ENCODE peak calls at places on chromosomes 4 and X, in seven cellular contexts. D is GM12878, G is H1, Q is HCT116, T is SK-N-SH, K is HepG2, Z is K562. H is an unnamed sample.

GRCh38 chrX:154043003-154043402 is 23.3 kb upstream of the IRAK1 start:
- DNase-seq in D (no peak), Z (no peak), G (no peak), T (no peak), Q (no peak), K (no peak), H (no peak)

GRCh38 chr4:142278171-142278570 is 567.9 kb downstream of the INPP4B start:
- DNase-seq in D (no peak), Z (no peak), Q (no peak), K (no peak), G (no peak), T (no peak), H (no peak)

GRCh38 chr4:18322111-18322510 is 300.6 kb upstream of the LCORL start:
- DNase-seq in G (no peak), K (no peak), T (no peak), Q (no peak), Z (no peak), D (no peak), H (no peak)

GRCh38 chr4:36399762-36400353 is 118.4 kb downstream of the DTHD1 start:
- DNase-seq in D (peak; percentile 24), T (no peak), K (peak; percentile 2), G (no peak), Q (no peak), Z (peak; percentile 7), H (peak; percentile 30)

GRCh38 chr4:75817901-75818300 is 84.4 kb downstream of the PPEF2 start:
- DNase-seq in K (no peak), T (no peak), Q (no peak), G (no peak), D (no peak), Z (no peak), H (no peak)

GRCh38 chrX:63746278-63746677 is 38.7 kb downstream of the ARHGEF9 start:
- DNase-seq in Q (no peak), D (no peak), Z (no peak), G (no peak), T (no peak), K (no peak), H (no peak)

GRCh38 chrX:16870095-16870860 is at the start of gene RBBP7:
- DNase-seq in Q (peak; percentile 67), D (peak; percentile 57), G (no peak), K (peak; percentile 78), T (peak; percentile 98), Z (peak; percentile 93), H (peak; percentile 95)

GRCh38 chrX:42149786-42150185 is 226.4 kb upstream of the CASK start:
- DNase-seq in Q (no peak), D (no peak), Z (no peak), G (no peak), T (no peak), K (no peak), H (no peak)

GRCh38 chrX:34341814-34342213 is 209.7 kb upstream of the FAM47A start:
- DNase-seq in Z (no peak), Q (no peak), D (no peak), G (no peak), T (no peak), K (no peak), H (no peak)

GRCh38 chr4:69167300-69167699 is 47.2 kb downstream of the UGT2B11 start:
- DNase-seq in Z (no peak), G (no peak), Q (no peak), D (no peak), T (no peak), K (no peak), H (no peak)

GRCh38 chr4:55186123-55186522 is 60.7 kb upstream of the KDR start:
- DNase-seq in D (no peak), Z (no peak), G (no peak), K (no peak), T (no peak), Q (no peak), H (no peak)

GRCh38 chr4:108117473-108118182 is 51.1 kb downstream of the LEF1 start:
- DNase-seq in Z (peak; percentile 41), G (peak; percentile 17), T (no peak), Q (no peak), D (no peak), K (peak; percentile 16), H (no peak)

GRCh38 chrX:38312436-38312835 is 14.9 kb downstream of the RPGR start:
- DNase-seq in Q (peak; percentile 56), K (no peak), T (no peak), Z (no peak), D (no peak), G (no peak), H (no peak)

GRCh38 chrX:130799393-130799792 is 103.6 kb downstream of the ENOX2 start:
- DNase-seq in Z (no peak), K (no peak), G (no peak), Q (no peak), D (no peak), T (no peak), H (no peak)

GRCh38 chrX:154470914-154471568 is 8.0 kb downstream of the LAGE3 start:
- DNase-seq in Z (no peak), T (no peak), Q (no peak), K (no peak), D (no peak), G (no peak), H (no peak)

GRCh38 chrX:276588-277171 is 4.5 kb upstream of the PLCXD1 start:
- DNase-seq in D (no peak), Z (peak; percentile 35), G (no peak), T (peak; percentile 62), K (no peak), Q (no peak), H (peak; percentile 80)

GRCh38 chr4:186936496-186937375 is 213.1 kb upstream of the FAT1 start:
- DNase-seq in Z (no peak), G (no peak), T (no peak), K (peak; percentile 95), Q (peak; percentile 84), D (no peak), H (no peak)

GRCh38 chr4:154039435-154040061 is 250.7 kb upstream of the SFRP2 start:
- DNase-seq in D (no peak), G (no peak), K (no peak), T (no peak), Q (no peak), Z (no peak), H (no peak)

GRCh38 chr4:35835893-35836292 is 408.4 kb downstream of the ARAP2 start:
- DNase-seq in G (no peak), T (no peak), K (no peak), Z (no peak), D (no peak), Q (no peak), H (no peak)

GRCh38 chrX:46642145-46642544 is 68.6 kb downstream of the CHST7 start:
- DNase-seq in Q (no peak), Z (peak; percentile 5), T (peak; percentile 15), D (no peak), G (no peak), K (peak; percentile 11), H (peak; percentile 53)

GRCh38 chrX:134659761-134660160 is 1.5 kb upstream of the PLAC1 start:
- DNase-seq in K (no peak), G (no peak), T (no peak), D (no peak), Z (no peak), Q (no peak), H (peak; percentile 10)

GRCh38 chr4:48341776-48342558 is 638 bp downstream of the SLAIN2 start:
- DNase-seq in G (no peak), K (no peak), D (no peak), Z (peak; percentile 71), Q (no peak), T (peak; percentile 62), H (no peak)

GRCh38 chr4:153619811-153620210 is 64.3 kb upstream of the TLR2 start:
- DNase-seq in T (no peak), Z (no peak), D (no peak), K (no peak), Q (no peak), G (no peak), H (no peak)

GRCh38 chr4:168739851-168740250 is 243.0 kb downstream of the PALLD start:
- DNase-seq in Q (no peak), G (no peak), Z (no peak), K (no peak), D (no peak), T (no peak), H (no peak)

GRCh38 chr4:89847571-89848325 is 10.8 kb upstream of the SNCA start:
- DNase-seq in D (no peak), T (no peak), G (no peak), K (no peak), Z (no peak), Q (no peak), H (no peak)

GRCh38 chr4:39442910-39443480 is 15.7 kb downstream of the RPL9 start:
- DNase-seq in G (no peak), D (no peak), T (no peak), Q (no peak), Z (no peak), K (no peak), H (no peak)

GRCh38 chr4:183860726-183861125 is 44.4 kb upstream of the STOX2 start:
- DNase-seq in Q (no peak), T (no peak), G (no peak), K (no peak), D (no peak), Z (no peak), H (no peak)

GRCh38 chr4:36187723-36188333 is 56.5 kb downstream of the ARAP2 start:
- DNase-seq in G (no peak), Z (no peak), Q (peak; percentile 3), T (no peak), D (no peak), K (peak; percentile 1), H (peak; percentile 29)

GRCh38 chrX:135923353-135923752 is 29.8 kb downstream of the SAGE1 start:
- DNase-seq in Q (peak; percentile 7), K (no peak), T (no peak), D (no peak), G (no peak), Z (peak; percentile 14), H (peak; percentile 17)

GRCh38 chr4:25925486-25926201 is 11.6 kb downstream of the SMIM20 start:
- DNase-seq in Z (peak; percentile 56), D (no peak), G (no peak), K (peak; percentile 36), T (peak; percentile 64), Q (peak; percentile 35), H (peak; percentile 37)
- TF ChIP-seq JUND in Z (no peak), D (no peak), G (no peak), K (no peak), T (no peak), Q (no peak), H (no peak)

GRCh38 chr4:113555868-113556267 is 205.7 kb downstream of the CAMK2D start:
- DNase-seq in T (no peak), Q (no peak), D (no peak), Z (no peak), G (no peak), K (no peak), H (no peak)
- TF ChIP-seq JUND in T (no peak), Q (no peak), D (no peak), Z (no peak), G (no peak), K (no peak), H (no peak)

GRCh38 chr4:144409525-144409924 is 236.4 kb upstream of the HHIP start:
- DNase-seq in Z (no peak), T (no peak), D (no peak), K (no peak), G (no peak), Q (no peak), H (no peak)
- TF ChIP-seq JUND in Z (no peak), T (no peak), D (no peak), K (no peak), G (no peak), Q (no peak), H (no peak)

DNA sequence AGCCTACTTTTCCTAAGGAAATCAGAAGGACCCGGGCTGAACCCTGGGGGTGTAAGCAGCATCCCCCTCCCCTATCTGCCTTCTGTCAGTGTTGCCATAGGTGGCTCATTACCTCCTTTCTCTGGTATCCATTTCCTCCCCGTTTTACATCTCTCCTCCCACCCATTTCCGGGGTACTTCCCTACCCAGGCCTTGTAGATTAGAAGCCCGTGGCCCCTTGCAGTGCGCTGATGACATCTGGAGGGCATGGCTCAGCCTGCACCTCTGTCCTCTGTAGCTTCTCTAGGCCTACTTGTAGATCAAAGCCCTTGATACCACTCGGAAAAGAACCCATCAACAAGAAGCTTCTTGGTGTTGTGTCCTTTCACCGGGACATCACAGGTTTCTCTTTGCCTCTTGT is 71.8 kb downstream of the NBDY start:
- DNase-seq in Z (peak; percentile 16), T (peak; percentile 5), Q (no peak), K (no peak), D (no peak), G (no peak), H (no peak)
- TF ChIP-seq JUND in Z (no peak), T (no peak), Q (no peak), K (no peak), D (no peak), G (no peak), H (no peak)

H was measured in T47D.